ENCODE peak calls at places on chromosome 14, in six cellular contexts. Y is stomach; Q is CD8-positive, alpha-beta memory T cell; E is RWPE2; K is SK-N-SH; U is hepatocyte. B is an unnamed sample. For H3K4me1, the result is how much of the 10 kb centered on the place peaks cover.

GRCh38 chr14:29475641-29476040 is 452.0 kb downstream of the PRKD1 start:
- DNase-seq in K (no peak), Y (no peak), U (no peak), E (no peak), Q (no peak), B (no peak)

GRCh38 chr14:22836301-22837058 is at the start of gene MMP14:
- DNase-seq in U (peak), E (peak), Q (no peak), Y (peak), K (peak), B (peak)

GRCh38 chr14:55964081-55964480 is 154.1 kb upstream of the PELI2 start:
- DNase-seq in U (no peak), Y (no peak), E (no peak), Q (no peak), K (no peak), B (no peak)

GRCh38 chr14:33432407-33433023 is 493.8 kb downstream of the NPAS3 start:
- DNase-seq in U (peak), Q (no peak), E (no peak), K (no peak), Y (no peak), B (peak)

GRCh38 chr14:60311417-60311816 is 62.4 kb downstream of the PPM1A start:
- DNase-seq in Y (no peak), K (peak), U (no peak), Q (no peak), E (no peak), B (peak)

GRCh38 chr14:101301011-101301410 is 260.3 kb upstream of the DIO3 start:
- DNase-seq in U (no peak), E (no peak), Y (no peak), K (no peak), Q (no peak), B (no peak)

GRCh38 chr14:72332054-72332453 is 399.8 kb downstream of the RGS6 start:
- DNase-seq in Y (no peak), U (peak), E (no peak), Q (no peak), K (no peak), B (no peak)

GRCh38 chr14:64038857-64039542 is 186.2 kb downstream of the SYNE2 start:
- DNase-seq in Y (no peak), K (no peak), E (no peak), U (no peak), Q (no peak), B (no peak)

GRCh38 chr14:78010688-78011087 is 159.5 kb upstream of the NRXN3 start:
- DNase-seq in K (no peak), U (no peak), Q (no peak), Y (no peak), E (no peak), B (no peak)

GRCh38 chr14:21185506-21185905 is 29.6 kb upstream of the OR5AU1 start:
- DNase-seq in K (no peak), E (no peak), U (no peak), Q (no peak), Y (no peak), B (no peak)

GRCh38 chr14:59511916-59512530 is 27.7 kb downstream of the JKAMP start:
- DNase-seq in Q (no peak), Y (no peak), E (no peak), U (no peak), K (peak), B (peak)

GRCh38 chr14:22532345-22533056 is 56.5 kb downstream of the DAD1 start:
- DNase-seq in K (no peak), U (no peak), Q (no peak), E (no peak), Y (no peak), B (no peak)

GRCh38 chr14:68210729-68211299 is 391.2 kb downstream of the RAD51B start:
- DNase-seq in U (peak), Q (peak), Y (no peak), E (no peak), K (no peak), B (peak)

GRCh38 chr14:37622231-37622923 is 26.9 kb downstream of the TTC6 start:
- DNase-seq in K (no peak), U (peak), Q (no peak), E (no peak), Y (no peak), B (peak)

GRCh38 chr14:61438860-61439765 is 117.7 kb downstream of the PRKCH start:
- DNase-seq in K (no peak), U (peak), Y (peak), Q (peak), E (no peak), B (peak)

GRCh38 chr14:23729720-23730387 is 93.7 kb downstream of the DHRS2 start:
- DNase-seq in K (peak), Q (no peak), U (no peak), E (no peak), Y (no peak), B (no peak)

GRCh38 chr14:50335389-50335788 is 23.3 kb downstream of the DMAC2L start:
- DNase-seq in U (peak), Y (no peak), E (no peak), Q (no peak), K (peak), B (peak)

GRCh38 chr14:22848391-22849164 is 12.2 kb downstream of the MMP14 start:
- DNase-seq in E (peak), U (peak), Y (peak), K (peak), Q (no peak), B (peak)

GRCh38 chr14:90551070-90551704 is 154.4 kb downstream of the CALM1 start:
- DNase-seq in K (no peak), U (no peak), E (no peak), Q (no peak), Y (no peak), B (no peak)

GRCh38 chr14:90374813-90375212 is 22.0 kb upstream of the CALM1 start:
- DNase-seq in K (no peak), Q (no peak), E (no peak), Y (no peak), U (no peak), B (no peak)

GRCh38 chr14:54767139-54767431 is 135.5 kb downstream of the GCH1 start:
- DNase-seq in Y (no peak), K (no peak), U (no peak), E (no peak), Q (no peak), B (no peak)

GRCh38 chr14:100056964-100057817 is 8.0 kb upstream of the EVL start:
- DNase-seq in Y (no peak), K (no peak), Q (peak), E (no peak), U (no peak), B (peak)
- H3K4me1 ChIP-seq in Y (under half), K (under half), Q (half or more), E (under half), U (under half), B (under half)

GRCh38 chr14:104694991-104695659 is 5.7 kb downstream of the INF2 start:
- DNase-seq in E (no peak), Q (peak), U (no peak), K (no peak), Y (peak), B (no peak)

GRCh38 chr14:104697317-104697703 is 7.9 kb downstream of the INF2 start:
- DNase-seq in Y (no peak), E (no peak), U (no peak), K (no peak), Q (no peak), B (no peak)

GRCh38 chr14:104696671-104697316 is 7.4 kb downstream of the INF2 start:
- DNase-seq in U (no peak), Y (no peak), E (no peak), K (no peak), Q (no peak), B (no peak)

GRCh38 chr14:104694475-104694950 is 5.1 kb downstream of the INF2 start:
- DNase-seq in E (no peak), Q (no peak), Y (no peak), K (no peak), U (no peak), B (no peak)

DNA sequence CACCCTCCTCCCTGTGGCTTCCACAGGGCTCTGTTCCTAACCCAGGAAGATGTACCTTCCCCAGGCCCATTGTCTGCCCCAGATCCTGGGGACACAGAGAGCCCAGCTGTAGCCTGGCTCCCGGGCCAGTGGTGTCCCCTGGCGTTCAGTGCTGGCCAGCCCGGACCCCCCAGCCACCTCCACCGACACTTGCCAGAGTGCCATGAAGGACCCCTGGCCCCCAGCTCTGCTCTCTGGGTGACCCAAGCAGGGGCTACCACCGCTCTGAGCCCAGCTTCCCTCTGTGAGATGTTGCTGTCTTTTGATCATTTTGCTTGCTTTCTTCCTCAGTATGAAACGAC is 6.2 kb downstream of the INF2 start:
- DNase-seq in E (no peak), U (no peak), Y (no peak), Q (no peak), K (no peak), B (no peak)
- H3K4me1 ChIP-seq in E (under half), U (under half), Y (half or more), Q (under half), K (under half), B (under half)

GRCh38 chr14:95537298-95538089 is 2.6 kb downstream of the GLRX5 start:
- DNase-seq in Y (no peak), K (no peak), Q (no peak), U (no peak), E (no peak), B (no peak)
- H3K4me1 ChIP-seq in Y (under half), K (under half), Q (under half), U (under half), E (under half), B (under half)

GRCh38 chr14:24815543-24815942 is 181.6 kb upstream of the GZMB start:
- DNase-seq in E (no peak), Q (no peak), K (no peak), Y (no peak), U (no peak), B (no peak)
- H3K4me1 ChIP-seq in E (under half), Q (under half), K (under half), Y (under half), U (half or more), B (under half)